ENCODE peak calls at places on chromosomes 7 and 10, in eight cellular contexts. M is H7; R is left cardiac atrium; O is nephron progenitor cell; F is occipital lobe; C is AG10803; H is glutamatergic neuron; W is effector memory CD8-positive, alpha-beta T cell. E is an unnamed sample.

GRCh38 chr10:114655671-114656070 is 2.4 kb downstream of the ABLIM1 start:
- DNase-seq in O (no peak), F (no peak), R (no peak), C (no peak), W (no peak), M (no peak), H (no peak), E (no peak)

GRCh38 chr7:90209776-90210175 is 1.8 kb upstream of the STEAP2 start:
- DNase-seq in F (no peak), O (no peak), W (no peak), R (no peak), C (peak; percentile 38), H (no peak), M (no peak), E (peak; percentile 21)

GRCh38 chr7:101744588-101744987 is 72.8 kb upstream of the CUX1 start:
- DNase-seq in O (no peak), F (no peak), H (no peak), R (no peak), M (peak; percentile 66), W (no peak), C (no peak), E (no peak)

GRCh38 chr10:116274141-116274861 is 1.3 kb upstream of the GFRA1 start:
- DNase-seq in M (peak; percentile 75), W (no peak), F (no peak), C (peak; percentile 37), R (peak; percentile 29), O (peak; percentile 57), H (peak; percentile 79), E (no peak)

GRCh38 chr10:61635946-61636345 is 26.8 kb upstream of the CABCOCO1 start:
- DNase-seq in W (no peak), C (peak; percentile 39), O (no peak), H (no peak), R (no peak), F (no peak), M (no peak), E (peak; percentile 75)

GRCh38 chr7:65304175-65304574 is 69.5 kb upstream of the ZNF92 start:
- DNase-seq in H (no peak), O (no peak), W (no peak), R (no peak), M (no peak), F (no peak), C (no peak), E (no peak)

GRCh38 chr7:118068-118802 is 74.1 kb upstream of the FAM20C start:
- DNase-seq in M (no peak), C (no peak), F (no peak), R (no peak), H (no peak), W (no peak), O (no peak), E (no peak)

GRCh38 chr10:19788075-19788686 is 28.1 kb upstream of the PLXDC2 start:
- DNase-seq in R (no peak), M (peak; percentile 15), W (no peak), O (peak; percentile 47), H (peak; percentile 46), C (peak; percentile 59), F (no peak), E (peak; percentile 64)

GRCh38 chr7:12415072-12415471 is 11.4 kb upstream of the VWDE start:
- DNase-seq in W (no peak), O (no peak), H (no peak), C (no peak), R (no peak), M (no peak), F (no peak), E (no peak)

GRCh38 chr10:80413152-80413996 is 5.0 kb downstream of the PRXL2A start:
- DNase-seq in H (no peak), R (peak; percentile 34), O (no peak), M (no peak), F (no peak), C (no peak), W (no peak), E (peak; percentile 96)